ENCODE peak calls at places on chromosome 11, in five cellular contexts. One of them, this sample, is unnamed.
A peak's percentile ranks its signal among the peaks of the same experiment; 100 is the strongest.

GRCh38 chr11:78381867-78382266 is 35.8 kb downstream of the GAB2 start:
- DNase-seq in T-cell: no peak
- DNase-seq in NCI-H460: no peak
- DNase-seq in anterior cingulate cortex: no peak
- DNase-seq in activated CD4-positive, alpha-beta T cell treated with anti-CD3 and anti-CD28 coated beads, Interleukin-2, amount 50 U/mL, for 24 hours: no peak
- DNase-seq in this sample: no peak

GRCh38 chr11:11763796-11764427 is 77.9 kb upstream of the USP47 start:
- DNase-seq in T-cell: no peak
- DNase-seq in NCI-H460: no peak
- DNase-seq in anterior cingulate cortex: no peak
- DNase-seq in activated CD4-positive, alpha-beta T cell treated with anti-CD3 and anti-CD28 coated beads, Interleukin-2, amount 50 U/mL, for 24 hours: no peak
- DNase-seq in this sample: no peak

GRCh38 chr11:134287561-134287960 is 11.4 kb downstream of the GLB1L3 start:
- DNase-seq in T-cell: no peak
- DNase-seq in NCI-H460: no peak
- DNase-seq in anterior cingulate cortex: no peak
- DNase-seq in activated CD4-positive, alpha-beta T cell treated with anti-CD3 and anti-CD28 coated beads, Interleukin-2, amount 50 U/mL, for 24 hours: no peak
- DNase-seq in this sample: no peak

GRCh38 chr11:121389651-121390050 is 62.5 kb upstream of the SORL1 start:
- DNase-seq in T-cell: no peak
- DNase-seq in NCI-H460: no peak
- DNase-seq in anterior cingulate cortex: peak; percentile 39
- DNase-seq in activated CD4-positive, alpha-beta T cell treated with anti-CD3 and anti-CD28 coated beads, Interleukin-2, amount 50 U/mL, for 24 hours: no peak
- DNase-seq in this sample: no peak

GRCh38 chr11:79160786-79161403 is 279.9 kb downstream of the TENM4 start:
- DNase-seq in T-cell: no peak
- DNase-seq in NCI-H460: no peak
- DNase-seq in anterior cingulate cortex: no peak
- DNase-seq in activated CD4-positive, alpha-beta T cell treated with anti-CD3 and anti-CD28 coated beads, Interleukin-2, amount 50 U/mL, for 24 hours: no peak
- DNase-seq in this sample: no peak

GRCh38 chr11:12112731-12113130 is 2.3 kb downstream of the MICAL2 start:
- DNase-seq in T-cell: no peak
- DNase-seq in NCI-H460: no peak
- DNase-seq in anterior cingulate cortex: no peak
- DNase-seq in activated CD4-positive, alpha-beta T cell treated with anti-CD3 and anti-CD28 coated beads, Interleukin-2, amount 50 U/mL, for 24 hours: no peak
- DNase-seq in this sample: no peak

GRCh38 chr11:2724653-2725366 is 25.0 kb upstream of the KCNQ1OT1 start:
- DNase-seq in T-cell: no peak
- DNase-seq in NCI-H460: no peak
- DNase-seq in anterior cingulate cortex: no peak
- DNase-seq in activated CD4-positive, alpha-beta T cell treated with anti-CD3 and anti-CD28 coated beads, Interleukin-2, amount 50 U/mL, for 24 hours: no peak
- DNase-seq in this sample: no peak

GRCh38 chr11:61153593-61154090 is 7.6 kb downstream of the VPS37C start:
- DNase-seq in T-cell: no peak
- DNase-seq in NCI-H460: no peak
- DNase-seq in anterior cingulate cortex: no peak
- DNase-seq in activated CD4-positive, alpha-beta T cell treated with anti-CD3 and anti-CD28 coated beads, Interleukin-2, amount 50 U/mL, for 24 hours: no peak
- DNase-seq in this sample: no peak

GRCh38 chr11:64353101-64353738 is 5.7 kb upstream of the RPS6KA4 start:
- DNase-seq in T-cell: no peak
- DNase-seq in NCI-H460: no peak
- DNase-seq in anterior cingulate cortex: no peak
- DNase-seq in activated CD4-positive, alpha-beta T cell treated with anti-CD3 and anti-CD28 coated beads, Interleukin-2, amount 50 U/mL, for 24 hours: no peak
- DNase-seq in this sample: no peak

GRCh38 chr11:12674571-12674935 is 332 bp downstream of the TEAD1 start:
- DNase-seq in T-cell: no peak
- DNase-seq in NCI-H460: no peak
- DNase-seq in anterior cingulate cortex: no peak
- DNase-seq in activated CD4-positive, alpha-beta T cell treated with anti-CD3 and anti-CD28 coated beads, Interleukin-2, amount 50 U/mL, for 24 hours: no peak
- DNase-seq in this sample: no peak

GRCh38 chr11:92528051-92528450 is 303.4 kb downstream of the FAT3 start:
- DNase-seq in T-cell: no peak
- DNase-seq in NCI-H460: no peak
- DNase-seq in anterior cingulate cortex: no peak
- DNase-seq in activated CD4-positive, alpha-beta T cell treated with anti-CD3 and anti-CD28 coated beads, Interleukin-2, amount 50 U/mL, for 24 hours: no peak
- DNase-seq in this sample: no peak

GRCh38 chr11:56624661-56625110 is 10.0 kb upstream of the OR5M1 start:
- DNase-seq in T-cell: no peak
- DNase-seq in NCI-H460: peak; percentile 2
- DNase-seq in anterior cingulate cortex: no peak
- DNase-seq in activated CD4-positive, alpha-beta T cell treated with anti-CD3 and anti-CD28 coated beads, Interleukin-2, amount 50 U/mL, for 24 hours: no peak
- DNase-seq in this sample: no peak

GRCh38 chr11:93958991-93959390 is 62.2 kb upstream of the HEPHL1 start:
- DNase-seq in T-cell: no peak
- DNase-seq in NCI-H460: no peak
- DNase-seq in anterior cingulate cortex: no peak
- DNase-seq in activated CD4-positive, alpha-beta T cell treated with anti-CD3 and anti-CD28 coated beads, Interleukin-2, amount 50 U/mL, for 24 hours: no peak
- DNase-seq in this sample: no peak

GRCh38 chr11:109421981-109422590 is at the start of gene C11orf87:
- DNase-seq in T-cell: no peak
- DNase-seq in NCI-H460: no peak
- DNase-seq in anterior cingulate cortex: no peak
- DNase-seq in activated CD4-positive, alpha-beta T cell treated with anti-CD3 and anti-CD28 coated beads, Interleukin-2, amount 50 U/mL, for 24 hours: no peak
- DNase-seq in this sample: no peak

GRCh38 chr11:120391297-120391696 is 55.1 kb downstream of the ARHGEF12 start:
- DNase-seq in T-cell: no peak
- DNase-seq in NCI-H460: no peak
- DNase-seq in anterior cingulate cortex: no peak
- DNase-seq in activated CD4-positive, alpha-beta T cell treated with anti-CD3 and anti-CD28 coated beads, Interleukin-2, amount 50 U/mL, for 24 hours: no peak
- DNase-seq in this sample: no peak